ENCODE peak calls at places on chromosome 2, in seven cellular contexts. H is esophagus squamous epithelium; R is M059J; F is NCI-H1694; V is NCI-H774; Y is GM06990; L is activated CD8-positive, alpha-beta memory T cell treated with anti-CD3 and anti-CD28 coated beads for 1 hour. Q is an unnamed sample.

GRCh38 chr2:44802409-44803099 is 138.9 kb upstream of the SIX3 start:
- DNase-seq in H (no peak), R (peak; percentile 2), F (no peak), V (no peak), Y (no peak), L (no peak), Q (no peak)

GRCh38 chr2:124080281-124081153 is 55.4 kb downstream of the CNTNAP5 start:
- DNase-seq in H (no peak), R (peak; percentile 7), F (no peak), V (no peak), Y (no peak), L (no peak), Q (no peak)

GRCh38 chr2:20538308-20539132 is 91.6 kb downstream of the RHOB start:
- DNase-seq in H (no peak), R (no peak), F (peak; percentile 30), V (no peak), Y (no peak), L (no peak), Q (peak; percentile 14)

GRCh38 chr2:203404996-203405395 is 76.8 kb downstream of the ABI2 start:
- DNase-seq in H (no peak), R (peak; percentile 75), F (no peak), V (no peak), Y (no peak), L (no peak), Q (no peak)

GRCh38 chr2:124145982-124146381 is 120.9 kb downstream of the CNTNAP5 start:
- DNase-seq in H (no peak), R (no peak), F (no peak), V (peak; percentile 16), Y (no peak), L (no peak), Q (peak; percentile 69)

GRCh38 chr2:174919886-174920595 is 85.1 kb downstream of the CHN1 start:
- DNase-seq in H (no peak), R (no peak), F (no peak), V (no peak), Y (no peak), L (no peak), Q (no peak)

GRCh38 chr2:73998933-73999332 is 14.2 kb downstream of the TET3 start:
- DNase-seq in H (no peak), R (no peak), F (no peak), V (no peak), Y (no peak), L (no peak), Q (no peak)

GRCh38 chr2:219661197-219661954 is 33.9 kb downstream of the SLC4A3 start:
- DNase-seq in H (no peak), R (no peak), F (no peak), V (no peak), Y (no peak), L (no peak), Q (no peak)

GRCh38 chr2:100675855-100676254 is 113.1 kb downstream of the PDCL3 start:
- DNase-seq in H (no peak), R (no peak), F (no peak), V (no peak), Y (no peak), L (no peak), Q (no peak)

GRCh38 chr2:211093743-211094303 is 537.4 kb downstream of the CPS1 start:
- DNase-seq in H (no peak), R (no peak), F (peak; percentile 2), V (no peak), Y (no peak), L (no peak), Q (no peak)